ENCODE peak calls at places on chromosomes 7 and 10, in eight cellular contexts. One of them, this sample, is unnamed. For H3K4me1, the result is how much of the 10 kb centered on the place peaks cover.

GRCh38 chr7:130363156-130363847 is 17.0 kb upstream of the CPA1 start:
- DNase-seq in upper lobe of right lung: no peak
- DNase-seq in prostate gland: no peak
- DNase-seq in gastrocnemius medialis: peak
- DNase-seq in IMR-90: peak
- DNase-seq in heart right ventricle: no peak
- DNase-seq in lung: no peak
- DNase-seq in adrenal gland: peak
- DNase-seq in this sample: no peak

GRCh38 chr10:5252177-5253037 is 55.8 kb downstream of the AKR1C4 start:
- DNase-seq in upper lobe of right lung: no peak
- DNase-seq in prostate gland: no peak
- DNase-seq in gastrocnemius medialis: no peak
- DNase-seq in IMR-90: peak
- DNase-seq in heart right ventricle: no peak
- DNase-seq in lung: no peak
- DNase-seq in adrenal gland: no peak
- DNase-seq in this sample: no peak

GRCh38 chr7:157519246-157519645 is 182.4 kb downstream of the DNAJB6 start:
- DNase-seq in upper lobe of right lung: peak
- DNase-seq in prostate gland: no peak
- DNase-seq in gastrocnemius medialis: no peak
- DNase-seq in IMR-90: no peak
- DNase-seq in heart right ventricle: no peak
- DNase-seq in lung: no peak
- DNase-seq in adrenal gland: peak
- DNase-seq in this sample: no peak

GRCh38 chr7:86574006-86574405 is 69.7 kb upstream of the GRM3 start:
- DNase-seq in upper lobe of right lung: no peak
- DNase-seq in prostate gland: no peak
- DNase-seq in gastrocnemius medialis: no peak
- DNase-seq in IMR-90: no peak
- DNase-seq in heart right ventricle: no peak
- DNase-seq in lung: no peak
- DNase-seq in adrenal gland: no peak
- DNase-seq in this sample: no peak

GRCh38 chr10:76324283-76324682 is 892.9 kb downstream of the LRMDA start:
- DNase-seq in upper lobe of right lung: peak
- DNase-seq in prostate gland: peak
- DNase-seq in gastrocnemius medialis: no peak
- DNase-seq in IMR-90: no peak
- DNase-seq in heart right ventricle: no peak
- DNase-seq in lung: no peak
- DNase-seq in adrenal gland: peak
- DNase-seq in this sample: peak

GRCh38 chr10:17049195-17049594 is 80.4 kb downstream of the CUBN start:
- DNase-seq in upper lobe of right lung: no peak
- DNase-seq in prostate gland: no peak
- DNase-seq in gastrocnemius medialis: no peak
- DNase-seq in IMR-90: no peak
- DNase-seq in heart right ventricle: no peak
- DNase-seq in lung: no peak
- DNase-seq in adrenal gland: no peak
- DNase-seq in this sample: no peak

GRCh38 chr7:24456526-24457214 is 116.6 kb upstream of the PALS2 start:
- DNase-seq in upper lobe of right lung: no peak
- DNase-seq in prostate gland: no peak
- DNase-seq in gastrocnemius medialis: no peak
- DNase-seq in IMR-90: no peak
- DNase-seq in heart right ventricle: no peak
- DNase-seq in lung: no peak
- DNase-seq in adrenal gland: no peak
- DNase-seq in this sample: no peak

GRCh38 chr7:156147771-156148504 is 335.7 kb upstream of the SHH start:
- DNase-seq in upper lobe of right lung: peak
- DNase-seq in prostate gland: no peak
- DNase-seq in gastrocnemius medialis: no peak
- DNase-seq in IMR-90: no peak
- DNase-seq in heart right ventricle: no peak
- DNase-seq in lung: no peak
- DNase-seq in adrenal gland: no peak
- DNase-seq in this sample: no peak

GRCh38 chr10:14879055-14879800 is 562 bp downstream of the SUV39H2 start:
- DNase-seq in upper lobe of right lung: no peak
- DNase-seq in prostate gland: peak
- DNase-seq in gastrocnemius medialis: peak
- DNase-seq in IMR-90: no peak
- DNase-seq in heart right ventricle: peak
- DNase-seq in lung: peak
- DNase-seq in adrenal gland: peak
- DNase-seq in this sample: peak

GRCh38 chr7:91249506-91250233 is 14.6 kb upstream of the FZD1 start:
- DNase-seq in upper lobe of right lung: no peak
- DNase-seq in prostate gland: peak
- DNase-seq in gastrocnemius medialis: no peak
- DNase-seq in IMR-90: peak
- DNase-seq in heart right ventricle: no peak
- DNase-seq in lung: no peak
- DNase-seq in adrenal gland: no peak
- DNase-seq in this sample: no peak

GRCh38 chr7:76354981-76355730 is 3.6 kb downstream of the YWHAG start:
- DNase-seq in upper lobe of right lung: no peak
- DNase-seq in prostate gland: no peak
- DNase-seq in gastrocnemius medialis: no peak
- DNase-seq in IMR-90: no peak
- DNase-seq in heart right ventricle: no peak
- DNase-seq in lung: no peak
- DNase-seq in adrenal gland: no peak
- DNase-seq in this sample: no peak

GRCh38 chr10:102970497-102970896 is 52.4 kb downstream of the CNNM2 start:
- DNase-seq in upper lobe of right lung: no peak
- DNase-seq in prostate gland: no peak
- DNase-seq in gastrocnemius medialis: no peak
- DNase-seq in IMR-90: no peak
- DNase-seq in heart right ventricle: no peak
- DNase-seq in lung: no peak
- DNase-seq in adrenal gland: no peak
- DNase-seq in this sample: no peak

GRCh38 chr7:31772211-31772610 is 85.2 kb downstream of the PPP1R17 start:
- DNase-seq in upper lobe of right lung: no peak
- DNase-seq in prostate gland: no peak
- DNase-seq in gastrocnemius medialis: no peak
- DNase-seq in IMR-90: no peak
- DNase-seq in heart right ventricle: no peak
- DNase-seq in lung: no peak
- DNase-seq in adrenal gland: no peak
- DNase-seq in this sample: no peak

GRCh38 chr7:23349484-23350157 is 50.5 kb downstream of the MALSU1 start:
- DNase-seq in upper lobe of right lung: no peak
- DNase-seq in prostate gland: no peak
- DNase-seq in gastrocnemius medialis: no peak
- DNase-seq in IMR-90: peak
- DNase-seq in heart right ventricle: no peak
- DNase-seq in lung: no peak
- DNase-seq in adrenal gland: no peak
- DNase-seq in this sample: no peak

GRCh38 chr10:93198401-93199175 is 124.9 kb downstream of the CYP26A1 start:
- DNase-seq in upper lobe of right lung: no peak
- DNase-seq in prostate gland: no peak
- DNase-seq in gastrocnemius medialis: no peak
- DNase-seq in IMR-90: peak
- DNase-seq in heart right ventricle: no peak
- DNase-seq in lung: no peak
- DNase-seq in adrenal gland: no peak
- DNase-seq in this sample: no peak

GRCh38 chr10:49752584-49752983 is 9.5 kb downstream of the OGDHL start:
- DNase-seq in upper lobe of right lung: no peak
- DNase-seq in prostate gland: no peak
- DNase-seq in gastrocnemius medialis: no peak
- DNase-seq in IMR-90: no peak
- DNase-seq in heart right ventricle: no peak
- DNase-seq in lung: no peak
- DNase-seq in adrenal gland: no peak
- DNase-seq in this sample: no peak

GRCh38 chr7:19404912-19405329 is 259.7 kb upstream of the FERD3L start:
- DNase-seq in upper lobe of right lung: no peak
- DNase-seq in prostate gland: no peak
- DNase-seq in gastrocnemius medialis: no peak
- DNase-seq in IMR-90: peak
- DNase-seq in heart right ventricle: no peak
- DNase-seq in lung: no peak
- DNase-seq in adrenal gland: no peak
- DNase-seq in this sample: no peak

GRCh38 chr10:14659626-14660196 is 115.0 kb downstream of the FAM107B start:
- DNase-seq in upper lobe of right lung: peak
- DNase-seq in prostate gland: no peak
- DNase-seq in gastrocnemius medialis: no peak
- DNase-seq in IMR-90: no peak
- DNase-seq in heart right ventricle: no peak
- DNase-seq in lung: no peak
- DNase-seq in adrenal gland: no peak
- DNase-seq in this sample: no peak

GRCh38 chr7:2573747-2574146 is 15.0 kb downstream of the IQCE start:
- DNase-seq in upper lobe of right lung: peak
- DNase-seq in prostate gland: no peak
- DNase-seq in gastrocnemius medialis: no peak
- DNase-seq in IMR-90: no peak
- DNase-seq in heart right ventricle: no peak
- DNase-seq in lung: no peak
- DNase-seq in adrenal gland: no peak
- DNase-seq in this sample: no peak

GRCh38 chr7:44572771-44573170 is 937 bp downstream of the DDX56 start:
- DNase-seq in upper lobe of right lung: no peak
- DNase-seq in prostate gland: no peak
- DNase-seq in gastrocnemius medialis: no peak
- DNase-seq in IMR-90: no peak
- DNase-seq in heart right ventricle: no peak
- DNase-seq in lung: no peak
- DNase-seq in adrenal gland: no peak
- DNase-seq in this sample: no peak

GRCh38 chr10:26044123-26044749 is 110.2 kb downstream of the MYO3A start:
- DNase-seq in upper lobe of right lung: peak
- DNase-seq in prostate gland: no peak
- DNase-seq in gastrocnemius medialis: no peak
- DNase-seq in IMR-90: no peak
- DNase-seq in heart right ventricle: no peak
- DNase-seq in lung: peak
- DNase-seq in adrenal gland: no peak
- DNase-seq in this sample: no peak

GRCh38 chr10:102984086-102984485 is 66.0 kb downstream of the CNNM2 start:
- DNase-seq in upper lobe of right lung: no peak
- DNase-seq in prostate gland: no peak
- DNase-seq in gastrocnemius medialis: no peak
- DNase-seq in IMR-90: no peak
- DNase-seq in heart right ventricle: no peak
- DNase-seq in lung: no peak
- DNase-seq in adrenal gland: no peak
- DNase-seq in this sample: no peak

GRCh38 chr10:80468002-80468401 is 13.9 kb downstream of the TSPAN14 start:
- DNase-seq in upper lobe of right lung: peak
- DNase-seq in prostate gland: peak
- DNase-seq in gastrocnemius medialis: peak
- DNase-seq in IMR-90: no peak
- DNase-seq in heart right ventricle: peak
- DNase-seq in lung: no peak
- DNase-seq in adrenal gland: peak
- DNase-seq in this sample: peak

GRCh38 chr10:124898493-124898892 is 43.4 kb upstream of the ZRANB1 start:
- DNase-seq in upper lobe of right lung: peak
- DNase-seq in prostate gland: no peak
- DNase-seq in gastrocnemius medialis: no peak
- DNase-seq in IMR-90: no peak
- DNase-seq in heart right ventricle: no peak
- DNase-seq in lung: no peak
- DNase-seq in adrenal gland: no peak
- DNase-seq in this sample: no peak

GRCh38 chr7:13016036-13016581 is 328.7 kb downstream of the ARL4A start:
- DNase-seq in upper lobe of right lung: peak
- DNase-seq in prostate gland: no peak
- DNase-seq in gastrocnemius medialis: no peak
- DNase-seq in IMR-90: no peak
- DNase-seq in heart right ventricle: no peak
- DNase-seq in lung: no peak
- DNase-seq in adrenal gland: no peak
- DNase-seq in this sample: no peak

GRCh38 chr10:95480901-95481491 is 80.2 kb downstream of the SORBS1 start:
- DNase-seq in upper lobe of right lung: no peak
- DNase-seq in prostate gland: no peak
- DNase-seq in gastrocnemius medialis: no peak
- DNase-seq in IMR-90: no peak
- DNase-seq in heart right ventricle: no peak
- DNase-seq in lung: no peak
- DNase-seq in adrenal gland: no peak
- DNase-seq in this sample: no peak
- H3K4me1 ChIP-seq in upper lobe of right lung: under half
- H3K4me1 ChIP-seq in prostate gland: under half
- H3K4me1 ChIP-seq in gastrocnemius medialis: half or more
- H3K4me1 ChIP-seq in IMR-90: under half
- H3K4me1 ChIP-seq in heart right ventricle: half or more
- H3K4me1 ChIP-seq in lung: half or more
- H3K4me1 ChIP-seq in adrenal gland: under half
- H3K4me1 ChIP-seq in this sample: under half

GRCh38 chr10:3109633-3110032 is 42.3 kb downstream of the PFKP start:
- DNase-seq in upper lobe of right lung: no peak
- DNase-seq in prostate gland: no peak
- DNase-seq in gastrocnemius medialis: no peak
- DNase-seq in IMR-90: no peak
- DNase-seq in heart right ventricle: no peak
- DNase-seq in lung: no peak
- DNase-seq in adrenal gland: no peak
- DNase-seq in this sample: no peak
- H3K27ac ChIP-seq in upper lobe of right lung: no peak
- H3K27ac ChIP-seq in prostate gland: no peak
- H3K27ac ChIP-seq in gastrocnemius medialis: no peak
- H3K27ac ChIP-seq in IMR-90: no peak
- H3K27ac ChIP-seq in heart right ventricle: no peak
- H3K27ac ChIP-seq in lung: no peak
- H3K27ac ChIP-seq in adrenal gland: no peak
- H3K27ac ChIP-seq in this sample: no peak

GRCh38 chr7:99459087-99459486 is 6.9 kb downstream of the ATP5MF start:
- DNase-seq in upper lobe of right lung: no peak
- DNase-seq in prostate gland: no peak
- DNase-seq in gastrocnemius medialis: no peak
- DNase-seq in IMR-90: no peak
- DNase-seq in heart right ventricle: no peak
- DNase-seq in lung: no peak
- DNase-seq in adrenal gland: no peak
- DNase-seq in this sample: no peak
- TF ChIP-seq CTCF in upper lobe of right lung: no peak
- TF ChIP-seq CTCF in prostate gland: no peak
- TF ChIP-seq CTCF in gastrocnemius medialis: peak
- TF ChIP-seq CTCF in IMR-90: peak
- TF ChIP-seq CTCF in heart right ventricle: no peak
- TF ChIP-seq CTCF in lung: no peak
- TF ChIP-seq CTCF in adrenal gland: peak
- TF ChIP-seq CTCF in this sample: no peak

GRCh38 chr7:142539901-142540300 is 209.4 kb upstream of the PRSS1 start:
- DNase-seq in upper lobe of right lung: no peak
- DNase-seq in prostate gland: no peak
- DNase-seq in gastrocnemius medialis: no peak
- DNase-seq in IMR-90: peak
- DNase-seq in heart right ventricle: no peak
- DNase-seq in lung: no peak
- DNase-seq in adrenal gland: no peak
- DNase-seq in this sample: no peak
- H3K4me1 ChIP-seq in upper lobe of right lung: under half
- H3K4me1 ChIP-seq in prostate gland: under half
- H3K4me1 ChIP-seq in gastrocnemius medialis: under half
- H3K4me1 ChIP-seq in IMR-90: under half
- H3K4me1 ChIP-seq in heart right ventricle: under half
- H3K4me1 ChIP-seq in lung: under half
- H3K4me1 ChIP-seq in adrenal gland: under half
- H3K4me1 ChIP-seq in this sample: under half

GRCh38 chr10:29839826-29840515 is 205.2 kb upstream of the SVIL start:
- DNase-seq in upper lobe of right lung: peak
- DNase-seq in prostate gland: peak
- DNase-seq in gastrocnemius medialis: no peak
- DNase-seq in IMR-90: no peak
- DNase-seq in heart right ventricle: no peak
- DNase-seq in lung: peak
- DNase-seq in adrenal gland: no peak
- DNase-seq in this sample: peak
- H3K27ac ChIP-seq in upper lobe of right lung: peak
- H3K27ac ChIP-seq in prostate gland: peak
- H3K27ac ChIP-seq in gastrocnemius medialis: peak
- H3K27ac ChIP-seq in IMR-90: no peak
- H3K27ac ChIP-seq in heart right ventricle: peak
- H3K27ac ChIP-seq in lung: no peak
- H3K27ac ChIP-seq in adrenal gland: no peak
- H3K27ac ChIP-seq in this sample: no peak